ENCODE peak calls at places on chromosomes 12 and 14, in seven cellular contexts. R is lower leg skin; U is HT-29; J is hepatocyte; A is activated T-helper 9 cell treated with anti-CD3 and anti-CD28 coated beads, Interleukin-2, amount 50 U/mL, for 16 hours; T is memory B cell; B is SW480. X is an unnamed sample.

GRCh38 chr12:30753761-30754382 is 879 bp downstream of the CAPRIN2 start:
- DNase-seq in R (no peak), U (peak; percentile 64), J (peak; percentile 17), A (no peak), T (no peak), B (peak; percentile 41), X (no peak)

GRCh38 chr12:122888232-122888752 is 7.6 kb downstream of the VPS37B start:
- DNase-seq in R (peak; percentile 89), U (peak; percentile 97), J (peak; percentile 85), A (no peak), T (peak; percentile 60), B (peak; percentile 78), X (no peak)

GRCh38 chr14:66228267-66228970 is 257.8 kb upstream of the CCDC196 start:
- DNase-seq in R (no peak), U (no peak), J (no peak), A (no peak), T (no peak), B (no peak), X (no peak)

GRCh38 chr12:18752280-18752920 is 14.5 kb downstream of the CAPZA3 start:
- DNase-seq in R (no peak), U (no peak), J (peak; percentile 27), A (no peak), T (no peak), B (no peak), X (no peak)

GRCh38 chr12:78719721-78720120 is 144.9 kb upstream of the SYT1 start:
- DNase-seq in R (no peak), U (no peak), J (no peak), A (no peak), T (no peak), B (no peak), X (no peak)

GRCh38 chr12:20459920-20460319 is 91.6 kb downstream of the PDE3A start:
- DNase-seq in R (no peak), U (no peak), J (no peak), A (no peak), T (no peak), B (no peak), X (no peak)

GRCh38 chr14:101216725-101217463 is 313.4 kb upstream of the RTL1 start:
- DNase-seq in R (peak; percentile 70), U (no peak), J (peak; percentile 45), A (no peak), T (no peak), B (no peak), X (no peak)

GRCh38 chr12:78887444-78887843 is 22.9 kb downstream of the SYT1 start:
- DNase-seq in R (no peak), U (no peak), J (no peak), A (no peak), T (no peak), B (no peak), X (no peak)

GRCh38 chr12:69157023-69157655 is 82.2 kb upstream of the CPSF6 start:
- DNase-seq in R (peak; percentile 95), U (peak; percentile 87), J (peak; percentile 91), A (peak; percentile 82), T (peak; percentile 86), B (peak; percentile 74), X (peak; percentile 7)

GRCh38 chr12:108231909-108232434 is 102.9 kb downstream of the WSCD2 start:
- DNase-seq in R (no peak), U (no peak), J (no peak), A (no peak), T (no peak), B (no peak), X (no peak)

GRCh38 chr14:100155049-100155621 is 4.3 kb downstream of the DEGS2 start:
- DNase-seq in R (no peak), U (peak; percentile 75), J (peak; percentile 56), A (no peak), T (no peak), B (peak; percentile 50), X (no peak)

GRCh38 chr12:108424026-108424425 is 84.9 kb upstream of the CMKLR1 start:
- DNase-seq in R (no peak), U (no peak), J (no peak), A (no peak), T (no peak), B (no peak), X (no peak)

GRCh38 chr14:25411933-25412757 is 362.2 kb upstream of the STXBP6 start:
- DNase-seq in R (no peak), U (peak; percentile 4), J (peak; percentile 16), A (no peak), T (no peak), B (peak; percentile 14), X (peak; percentile 54)

GRCh38 chr14:93008381-93008780 is 85.4 kb downstream of the CHGA start:
- DNase-seq in R (no peak), U (no peak), J (no peak), A (no peak), T (no peak), B (no peak), X (peak; percentile 49)

GRCh38 chr12:128976120-128976519 is 122.8 kb downstream of the GLT1D1 start:
- DNase-seq in R (no peak), U (peak; percentile 11), J (peak; percentile 70), A (no peak), T (no peak), B (no peak), X (no peak)

GRCh38 chr12:110371408-110372055 is 32.0 kb downstream of the ANAPC7 start:
- DNase-seq in R (peak; percentile 83), U (no peak), J (no peak), A (no peak), T (peak; percentile 66), B (no peak), X (no peak)

GRCh38 chr12:109098142-109098652 is 800 bp downstream of the UNG start:
- DNase-seq in R (peak; percentile 91), U (peak; percentile 47), J (peak; percentile 84), A (no peak), T (no peak), B (no peak), X (no peak)

X was measured in hypothalamus.